ENCODE peak calls at places on chromosomes 6 and 20, in ten cellular contexts. F is A549; B is ovary; A is CD8-positive, alpha-beta T cell; E is tibial nerve; I is MM.1S; S is heart left ventricle; V is prostate gland; Y is foreskin keratinocyte; D is tibial artery. H is an unnamed sample. For H3K4me1, the result is how much of the 10 kb centered on the place peaks cover.

GRCh38 chr6:82781805-82782204 is 283.8 kb downstream of the UBE3D start:
- DNase-seq in E (no peak), Y (no peak), D (no peak), I (no peak), V (no peak), F (no peak), A (no peak), B (no peak), S (no peak), H (no peak)

GRCh38 chr6:36150283-36150682 is 20.0 kb downstream of the MAPK13 start:
- DNase-seq in F (no peak), A (no peak), B (no peak), I (no peak), E (no peak), Y (no peak), D (no peak), V (no peak), S (no peak), H (no peak)

GRCh38 chr20:62928246-62928939 is 2.1 kb upstream of the DIDO1 start:
- DNase-seq in E (no peak), I (no peak), Y (no peak), A (no peak), V (no peak), D (no peak), F (no peak), S (no peak), B (peak), H (no peak)

GRCh38 chr6:157461000-157461915 is 80.3 kb downstream of the ZDHHC14 start:
- DNase-seq in I (no peak), Y (no peak), S (no peak), E (no peak), V (no peak), A (no peak), F (no peak), D (no peak), B (no peak), H (peak)

GRCh38 chr20:41261790-41262717 is 55.5 kb downstream of the ZHX3 start:
- DNase-seq in D (no peak), A (no peak), S (no peak), Y (peak), I (no peak), V (no peak), B (no peak), F (no peak), E (no peak), H (no peak)

GRCh38 chr6:21281366-21281765 is 312.2 kb upstream of the SOX4 start:
- DNase-seq in E (no peak), B (no peak), Y (no peak), S (no peak), V (no peak), F (peak), I (no peak), D (no peak), A (no peak), H (no peak)

GRCh38 chr6:22906091-22906549 is 336.8 kb downstream of the HDGFL1 start:
- DNase-seq in Y (no peak), F (peak), E (no peak), I (no peak), S (no peak), V (no peak), B (no peak), A (no peak), D (no peak), H (no peak)

GRCh38 chr20:45058168-45058850 is 42.6 kb downstream of the KCNS1 start:
- DNase-seq in S (no peak), D (no peak), A (no peak), Y (no peak), B (no peak), I (no peak), F (no peak), E (no peak), V (no peak), H (no peak)

GRCh38 chr6:17159240-17159639 is 57.4 kb downstream of the STMND1 start:
- DNase-seq in V (peak), E (no peak), Y (no peak), D (no peak), F (peak), B (no peak), S (no peak), I (no peak), A (no peak), H (no peak)

GRCh38 chr6:82589509-82590206 is 226.0 kb downstream of the TPBG start:
- DNase-seq in V (no peak), Y (peak), I (peak), S (no peak), E (no peak), D (no peak), A (no peak), F (peak), B (no peak), H (no peak)

GRCh38 chr6:70166088-70166958 is 136.6 kb downstream of the COL9A1 start:
- DNase-seq in A (no peak), E (peak), I (peak), S (peak), D (peak), V (peak), F (peak), Y (peak), B (no peak), H (no peak)

GRCh38 chr6:15526129-15526764 is 136.6 kb downstream of the DTNBP1 start:
- DNase-seq in Y (no peak), E (no peak), V (no peak), D (no peak), F (no peak), S (no peak), A (peak), B (no peak), I (no peak), H (no peak)

GRCh38 chr6:125753218-125753936 is 3.9 kb downstream of the HEY2 start:
- DNase-seq in A (no peak), V (no peak), I (peak), E (no peak), Y (no peak), B (no peak), F (peak), D (peak), S (no peak), H (no peak)

GRCh38 chr6:33840064-33840926 is 36.5 kb upstream of the MLN start:
- DNase-seq in V (no peak), D (peak), E (peak), A (no peak), I (peak), S (peak), F (peak), B (no peak), Y (peak), H (no peak)

GRCh38 chr6:17001188-17001587 is 100.7 kb upstream of the STMND1 start:
- DNase-seq in A (no peak), V (no peak), Y (no peak), S (no peak), E (no peak), I (no peak), F (no peak), B (no peak), D (no peak), H (no peak)

GRCh38 chr6:46062312-46062711 is 46.7 kb upstream of the CLIC5 start:
- DNase-seq in I (peak), S (no peak), F (no peak), V (peak), B (no peak), Y (peak), E (no peak), D (no peak), A (no peak), H (no peak)

GRCh38 chr6:704037-704436 is 11.1 kb upstream of the EXOC2 start:
- DNase-seq in B (no peak), S (no peak), D (no peak), I (no peak), Y (no peak), E (no peak), F (no peak), V (no peak), A (no peak), H (no peak)

GRCh38 chr6:111813247-111814162 is 59.7 kb downstream of the FYN start:
- DNase-seq in B (no peak), V (no peak), S (no peak), F (no peak), E (no peak), A (no peak), Y (peak), D (no peak), I (no peak), H (no peak)

GRCh38 chr20:10313215-10313614 is 94.6 kb downstream of the SNAP25 start:
- DNase-seq in D (peak), I (no peak), Y (no peak), A (no peak), V (no peak), S (no peak), E (no peak), F (no peak), B (no peak), H (no peak)

GRCh38 chr6:125050663-125051318 is 88.6 kb downstream of the RNF217 start:
- DNase-seq in S (no peak), Y (no peak), V (no peak), F (no peak), B (no peak), I (no peak), E (no peak), D (no peak), A (no peak), H (no peak)

GRCh38 chr6:46756469-46757205 is 9.9 kb downstream of the ANKRD66 start:
- DNase-seq in E (no peak), S (no peak), V (no peak), D (no peak), I (no peak), Y (no peak), F (no peak), A (no peak), B (no peak), H (no peak)

GRCh38 chr6:9646346-9647042 is 768.4 kb downstream of the TFAP2A start:
- DNase-seq in D (peak), Y (no peak), S (peak), A (no peak), I (no peak), F (no peak), B (no peak), E (peak), V (no peak), H (no peak)

GRCh38 chr6:166277892-166278578 is 30.2 kb downstream of the PRR18 start:
- DNase-seq in V (no peak), Y (peak), A (no peak), S (no peak), I (no peak), B (no peak), D (no peak), F (no peak), E (no peak), H (no peak)

GRCh38 chr6:166281104-166281503 is 27.1 kb downstream of the PRR18 start:
- DNase-seq in A (no peak), S (no peak), V (no peak), B (no peak), I (no peak), E (no peak), Y (no peak), D (no peak), F (no peak), H (no peak)

GRCh38 chr6:166277021-166277420 is 31.2 kb downstream of the PRR18 start:
- DNase-seq in Y (no peak), V (no peak), A (no peak), F (no peak), E (no peak), I (no peak), S (no peak), D (no peak), B (no peak), H (no peak)

GRCh38 chr6:166278579-166279392 is 29.4 kb downstream of the PRR18 start:
- DNase-seq in F (no peak), I (no peak), V (no peak), S (no peak), E (no peak), D (no peak), B (no peak), Y (no peak), A (no peak), H (no peak)

DNA sequence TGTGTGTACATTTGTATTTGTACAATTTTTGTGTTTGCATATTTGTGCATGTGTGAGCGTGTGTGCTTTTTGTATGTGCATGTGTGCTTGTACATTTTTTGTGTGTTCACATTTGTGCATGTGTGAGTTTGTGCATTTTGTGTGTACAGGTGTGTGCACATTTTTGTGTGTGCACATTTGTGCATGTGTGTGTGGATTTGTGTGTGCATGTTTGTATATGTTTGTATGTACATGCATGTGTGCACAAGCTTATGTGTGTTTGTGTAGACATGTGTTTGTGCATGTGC is 28.9 kb downstream of the PRR18 start:
- DNase-seq in Y (no peak), I (no peak), S (no peak), E (no peak), V (no peak), F (no peak), B (no peak), A (no peak), D (no peak), H (no peak)
- H3K4me1 ChIP-seq in Y (under half), I (under half), S (under half), E (under half), V (under half), F (under half), B (under half), A (under half), D (under half), H (under half)

GRCh38 chr6:139386404-139386803 is 12.0 kb upstream of the CITED2 start:
- DNase-seq in B (no peak), D (no peak), F (no peak), S (no peak), V (no peak), Y (no peak), I (no peak), E (no peak), A (no peak), H (no peak)
- H3K4me1 ChIP-seq in B (under half), D (under half), F (under half), S (under half), V (under half), Y (under half), I (under half), E (under half), A (under half), H (under half)

DNA sequence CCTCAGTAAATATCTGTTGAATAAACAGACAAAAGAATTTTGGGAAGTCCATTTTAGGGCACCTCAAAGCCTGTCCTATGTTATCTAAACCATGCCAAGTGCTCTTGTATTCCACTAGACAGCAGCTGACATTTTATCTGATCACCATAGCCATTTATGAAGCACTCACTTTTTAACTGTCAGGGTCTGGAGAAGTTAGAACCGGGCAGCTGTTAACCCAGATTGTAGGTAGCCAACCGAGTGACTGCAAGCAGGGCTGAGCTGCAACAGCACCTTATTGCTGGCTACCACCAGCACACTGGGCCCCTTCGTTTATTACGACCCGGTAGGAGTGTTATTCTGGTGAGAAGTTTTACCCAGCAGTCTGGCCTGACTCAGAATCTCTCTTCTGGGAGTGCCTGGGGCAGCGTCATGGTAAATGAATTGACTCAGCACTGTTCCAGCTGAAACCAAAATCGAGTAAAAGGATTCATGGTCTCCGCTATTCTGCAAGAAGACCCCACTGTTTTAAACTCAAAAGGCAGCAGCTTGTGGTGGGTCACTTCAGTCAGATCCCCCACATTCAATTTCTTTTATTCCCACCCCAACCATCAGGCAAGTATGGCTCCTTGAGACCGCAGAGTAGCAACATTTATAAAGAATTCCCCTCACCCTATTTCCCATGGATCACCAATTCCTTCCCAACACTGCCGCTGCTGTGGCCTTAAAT is 1.7 kb downstream of the UBE2V1 start:
- DNase-seq in E (no peak), S (no peak), V (no peak), D (no peak), Y (no peak), I (no peak), A (no peak), F (no peak), B (no peak), H (no peak)
- H3K4me1 ChIP-seq in E (under half), S (under half), V (under half), D (half or more), Y (under half), I (under half), A (half or more), F (half or more), B (under half), H (half or more)

GRCh38 chr20:46088409-46089075 is 1.2 kb downstream of the NCOA5 start:
- DNase-seq in I (peak), Y (peak), A (no peak), F (peak), S (no peak), D (no peak), V (no peak), B (no peak), E (no peak), H (no peak)
- H3K4me1 ChIP-seq in I (under half), Y (under half), A (half or more), F (under half), S (under half), D (half or more), V (under half), B (under half), E (half or more), H (under half)

GRCh38 chr6:166664135-166664534 is 37.1 kb upstream of the RPS6KA2 start:
- DNase-seq in A (no peak), D (no peak), V (no peak), S (no peak), I (no peak), E (no peak), B (no peak), F (no peak), Y (no peak), H (no peak)
- H3K4me1 ChIP-seq in A (under half), D (under half), V (under half), S (under half), I (under half), E (under half), B (under half), F (under half), Y (under half), H (under half)

DNA sequence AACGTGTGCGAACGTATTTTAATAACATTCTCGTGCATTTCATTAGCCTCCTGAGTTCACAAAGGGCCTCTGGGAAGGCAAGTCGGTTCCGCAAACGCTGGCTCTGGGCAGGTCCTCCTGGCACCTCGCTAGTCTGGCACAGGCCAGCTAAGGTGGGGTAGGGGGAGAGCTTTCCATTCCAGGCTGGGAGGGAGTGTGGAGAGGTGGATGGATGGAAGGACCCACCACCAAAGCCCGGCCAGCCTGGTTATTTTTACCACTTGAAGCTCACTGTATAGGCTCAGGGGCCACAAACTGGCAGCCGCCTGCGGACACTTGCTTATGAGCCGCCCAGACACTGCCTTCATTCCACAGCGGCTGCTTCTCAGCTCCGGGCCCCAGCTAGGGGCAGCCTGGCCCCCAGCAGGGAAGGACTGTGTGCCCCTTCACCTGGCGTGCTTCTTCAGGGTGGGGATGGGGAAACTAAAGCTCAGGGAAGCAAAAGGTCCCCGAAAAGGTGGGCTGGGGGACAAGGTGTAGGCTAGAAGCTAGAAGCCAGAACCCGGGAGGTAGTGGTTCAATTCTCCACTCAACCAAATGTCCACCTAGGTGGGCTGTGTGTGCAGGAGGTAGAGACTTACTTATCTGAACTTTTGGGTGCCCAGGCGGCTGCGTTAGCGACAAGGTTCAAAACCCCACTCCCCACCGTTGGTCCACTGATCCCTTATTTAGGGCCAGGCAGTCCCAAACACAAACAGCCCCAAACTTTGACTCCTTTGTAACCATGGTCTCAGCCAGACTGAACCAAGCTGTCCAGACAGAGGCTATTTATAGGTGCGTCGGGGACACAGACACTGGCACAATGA is 1.7 kb downstream of the PMEPA1 start:
- DNase-seq in V (peak), A (no peak), Y (no peak), D (no peak), I (no peak), F (no peak), B (no peak), S (no peak), E (no peak), H (no peak)
- H3K4me1 ChIP-seq in V (under half), A (under half), Y (under half), D (half or more), I (under half), F (half or more), B (under half), S (under half), E (under half), H (under half)

DNA sequence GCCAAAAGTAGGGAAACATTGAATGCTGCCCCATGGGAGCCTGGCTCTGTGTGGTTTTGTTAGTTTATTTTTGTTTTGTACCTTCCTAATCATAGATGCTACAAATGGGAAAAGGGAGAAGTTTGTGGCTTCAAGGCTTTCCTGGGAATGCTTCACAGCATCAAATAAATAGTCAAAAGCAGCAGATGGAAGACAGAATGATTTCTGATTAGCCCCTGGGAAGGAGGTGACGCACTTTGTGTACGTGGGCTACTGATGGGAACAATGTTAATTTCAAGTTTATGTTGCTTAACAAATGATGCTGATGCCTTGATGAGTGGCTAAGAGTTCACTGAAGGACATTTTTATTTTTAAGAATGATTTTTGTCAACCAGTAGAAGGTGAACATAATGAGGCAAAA is 532.8 kb downstream of the BCKDHB start:
- DNase-seq in Y (no peak), F (peak), B (no peak), A (no peak), S (no peak), V (no peak), D (no peak), I (no peak), E (no peak), H (no peak)
- H3K4me1 ChIP-seq in Y (under half), F (under half), B (under half), A (under half), S (under half), V (under half), D (under half), I (under half), E (under half), H (under half)

DNA sequence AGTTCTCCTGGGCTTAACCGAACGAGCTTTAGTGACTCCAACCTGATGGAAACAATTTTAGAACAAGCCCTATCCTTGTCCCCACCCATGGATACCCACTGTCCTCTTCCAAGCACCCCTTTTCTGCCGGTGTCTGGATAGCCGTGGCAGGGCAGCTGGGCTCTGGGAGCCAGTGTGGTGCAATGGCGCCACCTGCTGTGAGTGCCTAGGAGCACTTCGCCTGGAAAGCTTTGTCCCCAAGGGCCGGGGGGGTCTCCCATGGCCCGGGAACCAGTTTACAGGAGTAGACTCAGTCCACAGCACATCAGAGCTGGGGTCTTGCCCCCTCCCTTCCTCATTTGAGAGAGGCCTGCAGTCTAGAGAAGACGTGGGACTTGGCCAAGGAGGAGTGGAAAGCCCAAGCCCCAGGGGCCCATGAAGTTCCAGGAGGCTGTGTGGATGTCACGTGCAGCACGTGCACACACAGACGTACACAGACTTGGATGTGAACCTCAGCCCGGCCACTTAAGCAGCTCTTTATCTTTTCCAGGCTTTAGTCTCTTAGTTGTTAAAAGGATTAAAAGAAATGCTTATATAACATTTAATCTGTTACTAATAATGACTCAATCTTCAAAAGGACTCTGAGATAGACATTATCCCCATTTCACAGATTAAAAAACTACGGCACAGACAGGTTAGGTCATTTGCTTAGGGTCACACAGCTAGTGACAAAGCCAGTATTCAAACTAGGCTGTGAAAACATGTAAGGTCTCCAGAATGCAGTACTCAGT is 40.9 kb upstream of the CDH22 start:
- DNase-seq in I (no peak), V (peak), S (peak), B (peak), Y (no peak), D (no peak), F (peak), E (peak), A (no peak), H (peak)
- H3K4me1 ChIP-seq in I (under half), V (under half), S (under half), B (under half), Y (under half), D (under half), F (under half), E (under half), A (under half), H (under half)

H was measured in CD8-positive, alpha-beta memory T cell.